ENCODE peak calls at places on chromosome 16, in ten cellular contexts. N, X, C, S, U, L, Z, G, B and F are unnamed samples.

GRCh38 chr16:50737420-50737959 is 4.4 kb upstream of the CYLD start:
- DNase-seq in N (no peak), X (no peak), C (no peak), S (no peak), U (no peak), L (no peak), Z (no peak), G (no peak), B (no peak), F (no peak)

GRCh38 chr16:1830213-1830612 is 3.2 kb downstream of the FAHD1 start:
- DNase-seq in N (no peak), X (peak; percentile 48), C (no peak), S (no peak), U (no peak), L (no peak), Z (no peak), G (no peak), B (no peak), F (no peak)

GRCh38 chr16:21565816-21566669 is 33.3 kb upstream of the METTL9 start:
- DNase-seq in N (no peak), X (no peak), C (no peak), S (no peak), U (no peak), L (no peak), Z (no peak), G (no peak), B (no peak), F (no peak)

GRCh38 chr16:67936124-67936875 is at the start of gene PSMB10:
- DNase-seq in N (peak; percentile 45), X (peak; percentile 88), C (no peak), S (no peak), U (no peak), L (no peak), Z (peak; percentile 66), G (peak; percentile 29), B (peak; percentile 61), F (peak; percentile 49)

GRCh38 chr16:11181889-11182279 is 74.1 kb downstream of the SOCS1 start:
- DNase-seq in N (no peak), X (peak; percentile 18), C (no peak), S (no peak), U (no peak), L (no peak), Z (no peak), G (no peak), B (no peak), F (no peak)

GRCh38 chr16:13148836-13149235 is 247.4 kb downstream of the SHISA9 start:
- DNase-seq in N (no peak), X (no peak), C (no peak), S (no peak), U (no peak), L (no peak), Z (no peak), G (no peak), B (no peak), F (peak; percentile 86)

GRCh38 chr16:75116081-75116910 is at the start of gene LDHD:
- DNase-seq in N (peak; percentile 92), X (peak; percentile 90), C (no peak), S (no peak), U (no peak), L (peak; percentile 15), Z (peak; percentile 57), G (no peak), B (peak; percentile 89), F (no peak)

GRCh38 chr16:27245276-27246231 is 23.0 kb downstream of the NSMCE1 start:
- DNase-seq in N (no peak), X (no peak), C (no peak), S (peak; percentile 93), U (peak; percentile 36), L (no peak), Z (peak; percentile 85), G (peak; percentile 35), B (peak; percentile 66), F (no peak)

GRCh38 chr16:62077998-62078397 is 41.8 kb upstream of the CDH8 start:
- DNase-seq in N (no peak), X (no peak), C (no peak), S (no peak), U (no peak), L (no peak), Z (no peak), G (no peak), B (no peak), F (no peak)

GRCh38 chr16:19601083-19601976 is 45.8 kb downstream of the VPS35L start:
- DNase-seq in N (peak; percentile 31), X (peak; percentile 58), C (peak; percentile 4), S (peak; percentile 7), U (no peak), L (peak; percentile 22), Z (peak; percentile 67), G (no peak), B (no peak), F (peak; percentile 78)

GRCh38 chr16:19757026-19757425 is 39.0 kb downstream of the IQCK start:
- DNase-seq in N (no peak), X (no peak), C (no peak), S (no peak), U (no peak), L (no peak), Z (no peak), G (no peak), B (no peak), F (no peak)

GRCh38 chr16:85888405-85889331 is 10.3 kb upstream of the IRF8 start:
- DNase-seq in N (no peak), X (no peak), C (no peak), S (no peak), U (peak; percentile 41), L (no peak), Z (peak; percentile 84), G (peak; percentile 10), B (no peak), F (peak; percentile 11)

GRCh38 chr16:8867483-8868271 is 1.1 kb downstream of the CARHSP1 start:
- DNase-seq in N (no peak), X (peak; percentile 81), C (no peak), S (no peak), U (no peak), L (no peak), Z (no peak), G (no peak), B (peak; percentile 72), F (peak; percentile 32)

GRCh38 chr16:11794991-11795886 is 1.8 kb downstream of the ZC3H7A start:
- DNase-seq in N (no peak), X (no peak), C (no peak), S (no peak), U (no peak), L (no peak), Z (no peak), G (no peak), B (no peak), F (no peak)

GRCh38 chr16:69595127-69596036 is 29.6 kb downstream of the NFAT5 start:
- DNase-seq in N (no peak), X (no peak), C (no peak), S (no peak), U (no peak), L (no peak), Z (peak; percentile 72), G (no peak), B (no peak), F (no peak)

GRCh38 chr16:19515765-19516164 is 6.1 kb downstream of the GDE1 start:
- DNase-seq in N (no peak), X (no peak), C (no peak), S (no peak), U (no peak), L (no peak), Z (no peak), G (no peak), B (no peak), F (no peak)

GRCh38 chr16:88194397-88195020 is 188.2 kb upstream of the ZNF469 start:
- DNase-seq in N (no peak), X (peak; percentile 24), C (no peak), S (no peak), U (no peak), L (no peak), Z (no peak), G (no peak), B (no peak), F (peak; percentile 91)

GRCh38 chr16:67248401-67249177 is at the start of gene SLC9A5:
- DNase-seq in N (peak; percentile 46), X (no peak), C (no peak), S (no peak), U (no peak), L (peak; percentile 11), Z (no peak), G (no peak), B (peak; percentile 63), F (no peak)

GRCh38 chr16:28495795-28496749 is 1.6 kb downstream of the APOBR start:
- DNase-seq in N (no peak), X (no peak), C (no peak), S (no peak), U (no peak), L (no peak), Z (no peak), G (no peak), B (no peak), F (no peak)

GRCh38 chr16:830107-830870 is 29.8 kb upstream of the GNG13 start:
- DNase-seq in N (no peak), X (no peak), C (no peak), S (no peak), U (no peak), L (no peak), Z (no peak), G (no peak), B (no peak), F (no peak)

GRCh38 chr16:65525743-65526142 is 403.9 kb upstream of the CDH11 start:
- DNase-seq in N (no peak), X (no peak), C (no peak), S (no peak), U (no peak), L (no peak), Z (no peak), G (no peak), B (no peak), F (no peak)

GRCh38 chr16:54412777-54413455 is 126.3 kb upstream of the IRX3 start:
- DNase-seq in N (no peak), X (no peak), C (no peak), S (no peak), U (no peak), L (no peak), Z (no peak), G (no peak), B (no peak), F (no peak)

GRCh38 chr16:76484020-76484419 is 206.8 kb downstream of the CNTNAP4 start:
- DNase-seq in N (no peak), X (no peak), C (no peak), S (no peak), U (no peak), L (no peak), Z (no peak), G (no peak), B (no peak), F (no peak)

GRCh38 chr16:3171855-3172593 is 16.0 kb upstream of the OR1F1 start:
- DNase-seq in N (no peak), X (no peak), C (no peak), S (no peak), U (no peak), L (no peak), Z (no peak), G (no peak), B (no peak), F (no peak)

GRCh38 chr16:67820608-67821259 is 14.0 kb downstream of the TSNAXIP1 start:
- DNase-seq in N (no peak), X (no peak), C (no peak), S (no peak), U (no peak), L (no peak), Z (no peak), G (no peak), B (no peak), F (no peak)

GRCh38 chr16:86833136-86833535 is 254.8 kb downstream of the FOXL1 start:
- DNase-seq in N (no peak), X (no peak), C (no peak), S (no peak), U (no peak), L (no peak), Z (peak; percentile 39), G (no peak), B (no peak), F (no peak)

GRCh38 chr16:84988328-84989080 is 22.8 kb downstream of the ZDHHC7 start:
- DNase-seq in N (no peak), X (no peak), C (no peak), S (no peak), U (no peak), L (no peak), Z (no peak), G (no peak), B (peak; percentile 14), F (no peak)

GRCh38 chr16:75555213-75555706 is 792 bp downstream of the TMEM231 start:
- DNase-seq in N (no peak), X (peak; percentile 80), C (peak; percentile 62), S (peak; percentile 55), U (peak; percentile 47), L (peak; percentile 13), Z (peak; percentile 94), G (no peak), B (peak; percentile 84), F (peak; percentile 72)